ENCODE peak calls at places on chromosome 2, in four cellular contexts. One of them, this sample, is unnamed.

GRCh38 chr2:10721344-10722251 is at the start of gene ATP6V1C2:
- DNase-seq in K562: no peak
- DNase-seq in HCT116: no peak
- DNase-seq in Panc1: no peak
- DNase-seq in this sample: no peak

GRCh38 chr2:151156431-151156830 is 105.2 kb downstream of the RBM43 start:
- DNase-seq in K562: no peak
- DNase-seq in HCT116: no peak
- DNase-seq in Panc1: no peak
- DNase-seq in this sample: no peak

GRCh38 chr2:25411281-25411680 is 69.6 kb upstream of the DNMT3A start:
- DNase-seq in K562: no peak
- DNase-seq in HCT116: no peak
- DNase-seq in Panc1: no peak
- DNase-seq in this sample: no peak

GRCh38 chr2:239688098-239688497 is 287.3 kb upstream of the HDAC4 start:
- DNase-seq in K562: peak
- DNase-seq in HCT116: no peak
- DNase-seq in Panc1: no peak
- DNase-seq in this sample: no peak

GRCh38 chr2:40400336-40400953 is 51.4 kb downstream of the SLC8A1 start:
- DNase-seq in K562: no peak
- DNase-seq in HCT116: no peak
- DNase-seq in Panc1: no peak
- DNase-seq in this sample: no peak

GRCh38 chr2:175175896-175176295 is 5.6 kb downstream of the ATP5MC3 start:
- DNase-seq in K562: no peak
- DNase-seq in HCT116: no peak
- DNase-seq in Panc1: no peak
- DNase-seq in this sample: no peak

GRCh38 chr2:16400127-16400623 is 265.5 kb downstream of the CYRIA start:
- DNase-seq in K562: peak
- DNase-seq in HCT116: no peak
- DNase-seq in Panc1: no peak
- DNase-seq in this sample: no peak

GRCh38 chr2:69514406-69514805 is 77.2 kb upstream of the NFU1 start:
- DNase-seq in K562: no peak
- DNase-seq in HCT116: no peak
- DNase-seq in Panc1: no peak
- DNase-seq in this sample: no peak

GRCh38 chr2:36408198-36408703 is 52.7 kb downstream of the CRIM1 start:
- DNase-seq in K562: no peak
- DNase-seq in HCT116: no peak
- DNase-seq in Panc1: no peak
- DNase-seq in this sample: no peak

GRCh38 chr2:201580486-201580885 is 62.8 kb downstream of the TMEM237 start:
- DNase-seq in K562: no peak
- DNase-seq in HCT116: no peak
- DNase-seq in Panc1: no peak
- DNase-seq in this sample: peak

GRCh38 chr2:121247534-121247933 is 37.5 kb downstream of the TFCP2L1 start:
- DNase-seq in K562: no peak
- DNase-seq in HCT116: no peak
- DNase-seq in Panc1: no peak
- DNase-seq in this sample: no peak

GRCh38 chr2:53252115-53252514 is 515.5 kb upstream of the CHAC2 start:
- DNase-seq in K562: no peak
- DNase-seq in HCT116: no peak
- DNase-seq in Panc1: no peak
- DNase-seq in this sample: no peak

GRCh38 chr2:1721706-1722483 is 22.4 kb downstream of the PXDN start:
- DNase-seq in K562: no peak
- DNase-seq in HCT116: no peak
- DNase-seq in Panc1: no peak
- DNase-seq in this sample: no peak

GRCh38 chr2:205706769-205707375 is 24.6 kb downstream of the NRP2 start:
- DNase-seq in K562: no peak
- DNase-seq in HCT116: no peak
- DNase-seq in Panc1: no peak
- DNase-seq in this sample: no peak

GRCh38 chr2:222318026-222318711 is 19.4 kb upstream of the PAX3 start:
- DNase-seq in K562: peak
- DNase-seq in HCT116: peak
- DNase-seq in Panc1: peak
- DNase-seq in this sample: peak

GRCh38 chr2:113240915-113241911 is 37.5 kb downstream of the PAX8 start:
- DNase-seq in K562: peak
- DNase-seq in HCT116: peak
- DNase-seq in Panc1: peak
- DNase-seq in this sample: peak

GRCh38 chr2:55109219-55109891 is 59.1 kb upstream of the RTN4 start:
- DNase-seq in K562: peak
- DNase-seq in HCT116: no peak
- DNase-seq in Panc1: no peak
- DNase-seq in this sample: peak

GRCh38 chr2:201883970-201884369 is 77.6 kb downstream of the CDK15 start:
- DNase-seq in K562: no peak
- DNase-seq in HCT116: no peak
- DNase-seq in Panc1: no peak
- DNase-seq in this sample: no peak

GRCh38 chr2:45813003-45813601 is 161.6 kb downstream of the PRKCE start:
- DNase-seq in K562: no peak
- DNase-seq in HCT116: no peak
- DNase-seq in Panc1: no peak
- DNase-seq in this sample: no peak

GRCh38 chr2:127739800-127740199 is 38.5 kb downstream of the SFT2D3 start:
- DNase-seq in K562: no peak
- DNase-seq in HCT116: no peak
- DNase-seq in Panc1: no peak
- DNase-seq in this sample: no peak

GRCh38 chr2:203759692-203760365 is 53.4 kb downstream of the CD28 start:
- DNase-seq in K562: no peak
- DNase-seq in HCT116: peak
- DNase-seq in Panc1: no peak
- DNase-seq in this sample: no peak

GRCh38 chr2:142180820-142181533 is 50.2 kb upstream of the LRP1B start:
- DNase-seq in K562: peak
- DNase-seq in HCT116: peak
- DNase-seq in Panc1: no peak
- DNase-seq in this sample: peak

GRCh38 chr2:69122271-69122670 is 109.3 kb downstream of the ANTXR1 start:
- DNase-seq in K562: no peak
- DNase-seq in HCT116: no peak
- DNase-seq in Panc1: no peak
- DNase-seq in this sample: no peak

GRCh38 chr2:23487735-23488492 is 102.9 kb downstream of the KLHL29 start:
- DNase-seq in K562: no peak
- DNase-seq in HCT116: peak
- DNase-seq in Panc1: no peak
- DNase-seq in this sample: no peak

GRCh38 chr2:236642125-236642524 is 72.5 kb downstream of the ACKR3 start:
- DNase-seq in K562: no peak
- DNase-seq in HCT116: no peak
- DNase-seq in Panc1: no peak
- DNase-seq in this sample: no peak

GRCh38 chr2:37011126-37011525 is 44.8 kb upstream of the STRN start:
- DNase-seq in K562: no peak
- DNase-seq in HCT116: no peak
- DNase-seq in Panc1: no peak
- DNase-seq in this sample: no peak

GRCh38 chr2:111118455-111119003 is 2.2 kb upstream of the BCL2L11 start:
- DNase-seq in K562: no peak
- DNase-seq in HCT116: no peak
- DNase-seq in Panc1: no peak
- DNase-seq in this sample: no peak

GRCh38 chr2:100936070-100936741 is 65.9 kb upstream of the RPL31 start:
- DNase-seq in K562: no peak
- DNase-seq in HCT116: no peak
- DNase-seq in Panc1: no peak
- DNase-seq in this sample: no peak

GRCh38 chr2:206823178-206823577 is 57.8 kb downstream of the FASTKD2 start:
- DNase-seq in K562: no peak
- DNase-seq in HCT116: no peak
- DNase-seq in Panc1: no peak
- DNase-seq in this sample: no peak

GRCh38 chr2:63984606-63985359 is 34.4 kb downstream of the VPS54 start:
- DNase-seq in K562: no peak
- DNase-seq in HCT116: no peak
- DNase-seq in Panc1: no peak
- DNase-seq in this sample: peak

GRCh38 chr2:210363261-210363660 is 48.3 kb upstream of the MYL1 start:
- DNase-seq in K562: no peak
- DNase-seq in HCT116: no peak
- DNase-seq in Panc1: no peak
- DNase-seq in this sample: peak

GRCh38 chr2:236871500-236872001 is 214.1 kb upstream of the COPS8 start:
- DNase-seq in K562: no peak
- DNase-seq in HCT116: no peak
- DNase-seq in Panc1: peak
- DNase-seq in this sample: peak

GRCh38 chr2:209661286-209661685 is 110.3 kb upstream of the UNC80 start:
- DNase-seq in K562: no peak
- DNase-seq in HCT116: no peak
- DNase-seq in Panc1: no peak
- DNase-seq in this sample: no peak

GRCh38 chr2:197786010-197786877 is 1.1 kb upstream of the BOLL start:
- DNase-seq in K562: no peak
- DNase-seq in HCT116: no peak
- DNase-seq in Panc1: no peak
- DNase-seq in this sample: no peak

GRCh38 chr2:71313016-71313766 is 18.4 kb upstream of the ZNF638 start:
- DNase-seq in K562: no peak
- DNase-seq in HCT116: no peak
- DNase-seq in Panc1: no peak
- DNase-seq in this sample: no peak

GRCh38 chr2:180146114-180146513 is 139.0 kb upstream of the CWC22 start:
- DNase-seq in K562: no peak
- DNase-seq in HCT116: no peak
- DNase-seq in Panc1: no peak
- DNase-seq in this sample: no peak

GRCh38 chr2:129253461-129253812 is 726.0 kb upstream of the RAB6C start:
- DNase-seq in K562: peak
- DNase-seq in HCT116: peak
- DNase-seq in Panc1: no peak
- DNase-seq in this sample: no peak

GRCh38 chr2:96773922-96774321 is 13.2 kb downstream of the CNNM4 start:
- DNase-seq in K562: no peak
- DNase-seq in HCT116: no peak
- DNase-seq in Panc1: no peak
- DNase-seq in this sample: no peak
- TF ChIP-seq SIN3A in K562: no peak
- TF ChIP-seq SIN3A in HCT116: no peak
- TF ChIP-seq SIN3A in Panc1: no peak
- TF ChIP-seq SIN3A in this sample: no peak

GRCh38 chr2:231621051-231621879 is 28.6 kb downstream of the TEX44 start:
- DNase-seq in K562: no peak
- DNase-seq in HCT116: peak
- DNase-seq in Panc1: no peak
- DNase-seq in this sample: no peak
- TF ChIP-seq TCF7L2 in K562: no peak
- TF ChIP-seq TCF7L2 in HCT116: peak
- TF ChIP-seq TCF7L2 in Panc1: peak
- TF ChIP-seq TCF7L2 in this sample: no peak

DNA sequence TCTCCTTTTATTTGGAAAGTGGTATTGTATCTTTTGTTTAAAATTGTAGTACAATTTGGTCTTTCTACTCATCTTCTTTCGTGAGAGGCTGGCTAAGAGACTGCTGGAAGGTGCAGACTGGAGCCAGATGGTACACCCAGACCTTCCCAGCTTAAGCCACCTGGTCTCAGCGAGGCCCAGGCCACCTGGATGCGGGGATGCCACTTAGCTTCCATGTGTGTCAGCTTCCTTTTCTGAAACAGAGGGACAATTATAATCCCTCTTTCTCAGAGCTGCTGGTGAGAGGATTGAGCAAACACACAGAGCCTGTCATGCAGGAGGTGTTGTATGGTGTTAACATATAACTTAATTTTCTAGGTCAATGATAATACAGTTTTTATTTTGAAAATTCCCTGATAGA is 17.4 kb downstream of the FARP2 start:
- DNase-seq in K562: no peak
- DNase-seq in HCT116: no peak
- DNase-seq in Panc1: no peak
- DNase-seq in this sample: no peak
- TF ChIP-seq SIN3A in K562: no peak
- TF ChIP-seq SIN3A in HCT116: no peak
- TF ChIP-seq SIN3A in Panc1: no peak
- TF ChIP-seq SIN3A in this sample: no peak

DNA sequence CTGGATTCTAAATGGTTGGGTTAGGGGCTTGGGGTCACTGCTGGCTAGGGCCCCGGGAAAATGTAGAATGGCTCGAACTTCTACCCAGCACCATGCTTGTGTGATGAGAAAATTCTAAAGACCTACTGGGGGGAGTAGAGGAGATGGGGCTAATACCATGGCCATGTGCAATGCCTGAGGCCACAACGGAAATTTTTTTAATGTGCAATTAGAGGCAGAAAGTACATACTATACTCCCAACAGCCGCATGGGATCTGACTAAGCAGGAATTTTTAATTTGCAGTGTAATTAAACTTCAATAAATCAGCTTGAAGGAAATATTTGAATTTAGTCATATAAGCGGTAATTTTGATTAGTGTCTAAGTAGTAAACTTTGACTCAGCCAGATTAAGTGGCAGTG is 53.3 kb upstream of the CNGA3 start:
- DNase-seq in K562: no peak
- DNase-seq in HCT116: no peak
- DNase-seq in Panc1: no peak
- DNase-seq in this sample: no peak
- TF ChIP-seq TCF7L2 in K562: no peak
- TF ChIP-seq TCF7L2 in HCT116: no peak
- TF ChIP-seq TCF7L2 in Panc1: no peak
- TF ChIP-seq TCF7L2 in this sample: no peak

GRCh38 chr2:42838133-42838532 is 45.8 kb upstream of the HAAO start:
- DNase-seq in K562: no peak
- DNase-seq in HCT116: no peak
- DNase-seq in Panc1: no peak
- DNase-seq in this sample: no peak

GRCh38 chr2:42834161-42834560 is 41.8 kb upstream of the HAAO start:
- DNase-seq in K562: no peak
- DNase-seq in HCT116: no peak
- DNase-seq in Panc1: no peak
- DNase-seq in this sample: no peak

GRCh38 chr2:42840141-42840540 is 47.8 kb upstream of the HAAO start:
- DNase-seq in K562: no peak
- DNase-seq in HCT116: no peak
- DNase-seq in Panc1: no peak
- DNase-seq in this sample: no peak

GRCh38 chr2:42832289-42832634 is 39.9 kb upstream of the HAAO start:
- DNase-seq in K562: no peak
- DNase-seq in HCT116: no peak
- DNase-seq in Panc1: no peak
- DNase-seq in this sample: no peak

GRCh38 chr2:42835577-42836371 is 43.4 kb upstream of the HAAO start:
- DNase-seq in K562: no peak
- DNase-seq in HCT116: no peak
- DNase-seq in Panc1: no peak
- DNase-seq in this sample: peak
- TF ChIP-seq SIN3A in K562: no peak
- TF ChIP-seq SIN3A in HCT116: no peak
- TF ChIP-seq SIN3A in Panc1: no peak
- TF ChIP-seq SIN3A in this sample: no peak

GRCh38 chr2:195363496-195363895 is 293.5 kb upstream of the SLC39A10 start:
- DNase-seq in K562: no peak
- DNase-seq in HCT116: no peak
- DNase-seq in Panc1: no peak
- DNase-seq in this sample: no peak
- TF ChIP-seq TCF7L2 in K562: no peak
- TF ChIP-seq TCF7L2 in HCT116: no peak
- TF ChIP-seq TCF7L2 in Panc1: no peak
- TF ChIP-seq TCF7L2 in this sample: no peak